ENCODE peak calls at places on chromosomes 11 and 22, in nine cellular contexts. C is GM23338, N is stomach, H is Panc1, P is prostate gland, Y is breast epithelium, L is GM12892, G is SK-N-MC, S is GM12891. E is an unnamed sample.

GRCh38 chr11:69650081-69650831 is 9.3 kb downstream of the CCND1 start:
- DNase-seq in C (no peak), N (no peak), H (no peak), P (no peak), Y (peak), L (no peak), G (no peak), S (no peak), E (no peak)

GRCh38 chr11:131099746-131100145 is 183.5 kb upstream of the SNX19 start:
- DNase-seq in C (no peak), N (no peak), H (no peak), P (no peak), Y (no peak), L (no peak), G (no peak), S (no peak), E (no peak)

GRCh38 chr11:118921121-118921928 is 4.4 kb downstream of the BCL9L start:
- DNase-seq in C (peak), N (no peak), H (no peak), P (no peak), Y (no peak), L (no peak), G (no peak), S (no peak), E (peak)

GRCh38 chr11:40129276-40129675 is 1330.2 kb downstream of the LRRC4C start:
- DNase-seq in C (peak), N (no peak), H (no peak), P (no peak), Y (no peak), L (no peak), G (peak), S (no peak), E (no peak)

GRCh38 chr11:134610116-134610910 is 198.3 kb upstream of the B3GAT1 start:
- DNase-seq in C (no peak), N (no peak), H (no peak), P (no peak), Y (no peak), L (no peak), G (no peak), S (no peak), E (peak)

GRCh38 chr11:20397281-20397680 is 9.8 kb downstream of the PRMT3 start:
- DNase-seq in C (peak), N (no peak), H (no peak), P (no peak), Y (no peak), L (no peak), G (peak), S (no peak), E (no peak)

GRCh38 chr11:12668166-12668565 is 6.1 kb upstream of the TEAD1 start:
- DNase-seq in C (no peak), N (no peak), H (no peak), P (no peak), Y (no peak), L (no peak), G (no peak), S (no peak), E (no peak)

GRCh38 chr11:62687508-62688396 is 1.6 kb downstream of the LRRN4CL start:
- DNase-seq in C (peak), N (no peak), H (no peak), P (no peak), Y (no peak), L (no peak), G (no peak), S (no peak), E (no peak)

GRCh38 chr22:26823966-26824365 is 166.6 kb downstream of the MIAT start:
- DNase-seq in C (no peak), N (no peak), H (no peak), P (no peak), Y (no peak), L (no peak), G (no peak), S (no peak), E (no peak)

GRCh38 chr22:45831394-45831793 is 145.6 kb downstream of the WNT7B start:
- DNase-seq in C (no peak), N (no peak), H (peak), P (no peak), Y (no peak), L (no peak), G (no peak), S (no peak), E (no peak)

GRCh38 chr11:34351687-34352469 is 5.9 kb downstream of the ABTB2 start:
- DNase-seq in C (no peak), N (no peak), H (no peak), P (no peak), Y (no peak), L (peak), G (no peak), S (peak), E (peak)

DNA sequence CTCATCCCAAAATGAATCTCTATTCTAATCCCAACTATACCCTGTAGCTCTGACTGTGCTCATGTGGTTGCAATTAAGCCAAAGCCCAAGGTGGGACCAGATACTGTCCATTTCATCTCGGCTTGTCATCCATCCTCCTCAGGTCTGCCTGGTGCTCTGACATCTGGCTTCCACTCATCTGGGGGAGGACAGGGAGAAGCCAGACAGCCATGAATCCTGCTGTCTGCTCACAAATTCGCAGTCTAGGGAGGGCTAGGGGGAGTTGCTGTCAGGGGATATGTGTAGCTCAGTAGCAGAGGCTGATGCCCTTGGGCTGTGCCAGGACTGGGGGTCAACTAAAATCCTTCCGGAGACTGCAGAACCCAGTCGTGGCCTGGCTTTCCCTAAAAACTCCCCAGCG is 167.1 kb downstream of the ETS1 start:
- DNase-seq in C (no peak), N (no peak), H (no peak), P (no peak), Y (no peak), L (no peak), G (no peak), S (no peak), E (no peak)
- TF ChIP-seq POLR2AphosphoS5 in C (no peak), N (no peak), H (no peak), P (no peak), Y (no peak), L (no peak), G (no peak), S (no peak), E (no peak)

DNA sequence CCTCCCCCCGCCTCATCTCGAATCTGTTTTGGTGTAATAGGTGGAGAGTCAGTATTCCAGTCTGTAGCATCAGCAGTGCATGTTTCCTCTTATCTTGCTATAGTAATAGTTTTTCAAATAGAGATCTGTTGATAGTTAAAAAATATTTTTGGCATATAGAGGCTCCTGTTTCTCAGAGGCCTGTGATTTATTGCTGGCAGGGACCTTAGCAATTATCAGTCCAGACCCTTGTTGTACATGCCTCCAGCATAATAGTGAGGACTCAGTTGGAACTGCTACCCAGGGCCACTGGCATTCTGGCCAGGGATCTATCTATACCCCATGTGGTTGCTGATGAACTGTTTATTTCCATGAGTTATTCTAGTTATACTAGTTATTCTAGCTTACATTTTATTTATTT is 52.6 kb downstream of the SPECC1L start:
- DNase-seq in C (no peak), N (no peak), H (no peak), P (no peak), Y (no peak), L (no peak), G (no peak), S (no peak), E (no peak)
- TF ChIP-seq POLR2AphosphoS5 in C (no peak), N (no peak), H (no peak), P (no peak), Y (no peak), L (no peak), G (no peak), S (no peak), E (no peak)

GRCh38 chr11:33015621-33016551 is at the start of gene DEPDC7:
- DNase-seq in C (peak), N (peak), H (no peak), P (peak), Y (peak), L (peak), G (no peak), S (peak), E (no peak)
- TF ChIP-seq POLR2AphosphoS5 in C (peak), N (peak), H (no peak), P (peak), Y (no peak), L (no peak), G (peak), S (no peak), E (peak)

GRCh38 chr11:353315-353857 is 15.9 kb upstream of the B4GALNT4 start:
- DNase-seq in C (peak), N (peak), H (no peak), P (peak), Y (peak), L (no peak), G (no peak), S (no peak), E (no peak)
- TF ChIP-seq POLR2AphosphoS5 in C (no peak), N (peak), H (no peak), P (peak), Y (peak), L (no peak), G (no peak), S (no peak), E (peak)

DNA sequence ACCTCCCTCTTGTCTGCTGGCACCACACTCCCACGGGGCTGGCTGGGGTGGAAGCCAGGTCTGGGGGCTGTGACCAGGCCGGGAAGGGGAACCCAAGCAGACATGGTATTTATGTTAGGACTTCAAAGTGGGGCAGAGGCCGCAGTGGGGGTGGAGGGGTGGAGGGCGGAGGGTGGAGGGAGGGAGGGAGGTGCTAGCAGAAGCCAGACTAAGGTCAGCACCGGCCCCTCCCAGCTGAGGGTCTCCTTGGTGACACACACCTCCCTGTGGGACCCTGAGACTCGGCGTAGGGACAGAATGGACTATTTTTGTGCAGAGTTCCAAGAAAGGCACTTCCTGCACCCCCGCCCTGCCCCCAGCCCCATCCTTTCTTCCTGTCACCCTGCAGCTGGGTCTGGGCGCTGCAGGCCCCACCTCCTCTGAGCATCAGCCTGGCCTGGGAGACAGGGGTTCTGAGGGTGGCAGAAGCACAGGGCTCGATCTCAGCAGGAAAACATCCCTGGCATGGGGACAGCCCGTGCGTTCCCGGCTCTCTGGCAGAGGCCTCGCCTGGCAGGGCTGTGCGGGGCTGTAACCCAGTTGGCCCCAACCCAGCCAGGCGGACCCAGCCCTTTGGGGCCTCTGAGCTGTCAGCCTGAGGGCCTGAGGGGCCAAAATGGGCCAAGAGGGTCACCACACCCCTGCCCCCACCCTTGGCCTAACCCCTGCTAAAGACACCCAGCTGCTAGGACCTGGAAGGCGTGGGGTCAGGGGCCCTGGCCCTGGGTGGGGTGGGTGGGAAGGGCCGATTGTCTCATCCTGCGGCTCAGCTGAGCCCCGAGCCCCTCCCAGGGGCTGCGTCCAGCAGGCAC is 9.6 kb upstream of the CD248 start:
- DNase-seq in C (no peak), N (no peak), H (no peak), P (no peak), Y (no peak), L (no peak), G (no peak), S (no peak), E (no peak)
- TF ChIP-seq POLR2AphosphoS5 in C (no peak), N (no peak), H (no peak), P (no peak), Y (no peak), L (no peak), G (no peak), S (no peak), E (peak)

GRCh38 chr22:22049684-22050083 is 67.1 kb upstream of the TOP3B start:
- DNase-seq in C (no peak), N (no peak), H (no peak), P (no peak), Y (no peak), L (no peak), G (no peak), S (no peak), E (no peak)
- TF ChIP-seq POLR2AphosphoS5 in C (no peak), N (no peak), H (no peak), P (no peak), Y (no peak), L (no peak), G (no peak), S (no peak), E (no peak)

DNA sequence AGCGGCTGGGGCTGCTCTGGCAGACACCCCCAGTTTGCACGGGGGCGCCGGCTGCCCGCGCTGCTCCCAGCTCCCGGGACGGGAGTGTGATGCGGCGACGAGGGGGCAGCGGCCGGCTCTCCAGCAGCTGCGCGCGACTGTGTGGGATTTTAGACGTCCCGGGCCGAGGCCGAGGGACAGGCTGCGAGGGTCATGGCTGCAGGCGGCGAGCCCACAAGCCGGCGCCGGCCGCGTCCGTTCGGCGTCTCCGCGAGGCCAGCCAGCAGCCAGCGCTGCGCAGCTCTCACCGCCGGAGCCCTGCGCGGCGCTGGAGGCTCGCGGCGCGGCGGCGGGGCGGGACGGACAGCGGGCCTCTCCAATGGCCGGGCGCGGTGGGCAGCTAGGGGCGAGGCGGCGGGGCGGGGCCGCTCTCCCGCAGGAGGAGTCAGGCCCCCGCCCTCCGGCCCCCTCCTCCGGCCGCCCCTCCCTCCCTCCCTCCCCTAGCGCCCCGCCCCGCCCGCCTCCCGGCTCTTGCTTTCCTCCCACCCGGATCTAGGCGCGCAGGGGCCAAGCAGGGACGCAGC is at the start of gene FZD4:
- DNase-seq in C (peak), N (peak), H (no peak), P (peak), Y (peak), L (peak), G (no peak), S (peak), E (no peak)
- TF ChIP-seq POLR2AphosphoS5 in C (peak), N (peak), H (peak), P (no peak), Y (no peak), L (no peak), G (peak), S (no peak), E (no peak)

DNA sequence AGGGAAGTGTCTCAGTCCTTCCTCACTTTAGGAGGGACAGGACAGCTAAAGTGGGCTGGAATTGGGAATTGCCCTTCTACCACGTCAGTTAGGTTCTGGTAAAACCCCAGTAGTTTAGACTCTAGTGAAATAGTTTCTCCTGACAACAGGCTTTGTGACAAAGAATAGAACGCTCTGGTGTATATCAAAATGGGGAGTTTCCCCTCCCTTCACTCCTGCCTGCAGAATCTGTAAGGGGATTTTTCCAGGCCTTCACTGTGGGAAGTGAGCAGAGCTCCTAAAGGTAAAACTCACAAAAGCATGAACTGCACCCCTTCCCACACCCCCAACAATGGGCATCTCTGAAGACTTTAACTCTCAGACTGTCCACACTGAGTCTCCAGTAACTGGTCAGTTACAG is 460.9 kb upstream of the LRRC4C start:
- DNase-seq in C (no peak), N (no peak), H (no peak), P (no peak), Y (no peak), L (no peak), G (no peak), S (no peak), E (no peak)
- TF ChIP-seq POLR2AphosphoS5 in C (no peak), N (no peak), H (no peak), P (no peak), Y (no peak), L (no peak), G (no peak), S (no peak), E (no peak)

DNA sequence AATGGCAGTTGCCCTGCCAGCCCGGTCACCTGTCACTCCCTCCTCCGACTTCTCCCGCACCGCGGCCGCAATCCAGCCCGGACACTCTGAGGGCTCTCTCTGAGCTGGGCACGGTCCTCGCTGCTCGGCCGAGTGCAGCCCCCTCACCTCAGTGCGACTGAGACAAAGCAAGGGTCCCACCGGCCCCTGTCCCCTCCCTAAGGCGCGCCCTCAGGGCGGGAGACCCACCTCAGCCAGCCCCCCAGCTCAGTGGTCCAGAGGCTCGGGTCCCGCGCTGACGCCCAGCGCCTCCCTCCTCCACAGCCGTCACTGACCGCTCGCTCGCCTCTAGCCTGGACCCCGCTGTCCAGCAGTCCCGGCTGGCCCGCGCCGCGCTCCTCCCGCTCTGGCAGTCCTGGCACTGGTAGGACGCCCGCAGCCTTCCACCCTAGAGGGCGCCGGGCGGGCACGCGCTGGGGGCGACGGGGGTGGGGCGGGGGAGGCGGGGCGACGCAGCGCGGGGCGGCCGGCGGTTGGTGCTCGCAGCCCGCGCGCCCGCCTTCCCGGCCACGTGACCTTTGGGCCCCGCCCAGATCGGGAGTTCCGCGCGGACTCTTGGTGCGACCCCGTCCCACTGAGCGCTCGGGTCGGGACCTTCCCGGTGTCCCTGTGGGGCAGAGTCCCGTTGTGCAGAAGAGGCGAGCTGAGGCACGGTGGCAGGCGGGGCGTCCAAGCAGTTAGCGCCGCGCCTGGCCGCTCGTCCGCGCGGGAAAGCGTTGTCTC is 7.9 kb upstream of the L3MBTL2 start:
- DNase-seq in C (peak), N (peak), H (no peak), P (peak), Y (peak), L (peak), G (no peak), S (peak), E (no peak)
- TF ChIP-seq POLR2AphosphoS5 in C (peak), N (no peak), H (no peak), P (peak), Y (peak), L (no peak), G (peak), S (no peak), E (peak)

E was measured in vagina.